ENCODE peak calls at places on chromosomes 4 and X, in nine cellular contexts. A is brain microvascular endothelial cell; K is nephron progenitor cell; S is choroid plexus epithelial cell; M is bronchial epithelial cell; T is CD4-positive, alpha-beta T cell; N is AG04450; X is vagina; P is GM12865. V is an unnamed sample.

GRCh38 chrX:132744470-132744869 is 214.0 kb downstream of the HS6ST2 start:
- DNase-seq in A (no peak), K (no peak), S (no peak), M (no peak), T (no peak), N (no peak), X (no peak), P (no peak), V (no peak)

GRCh38 chr4:102008711-102009110 is 218.2 kb downstream of the BANK1 start:
- DNase-seq in A (no peak), K (no peak), S (peak), M (no peak), T (no peak), N (no peak), X (no peak), P (no peak), V (no peak)

GRCh38 chrX:72461766-72462165 is 110.9 kb downstream of the HDAC8 start:
- DNase-seq in A (no peak), K (no peak), S (peak), M (no peak), T (no peak), N (no peak), X (no peak), P (no peak), V (no peak)

GRCh38 chrX:17376381-17377046 is 1.5 kb downstream of the NHS start:
- DNase-seq in A (no peak), K (peak), S (peak), M (no peak), T (no peak), N (no peak), X (no peak), P (no peak), V (no peak)

GRCh38 chr4:27112587-27112986 is 251.9 kb downstream of the STIM2 start:
- DNase-seq in A (no peak), K (no peak), S (no peak), M (no peak), T (no peak), N (no peak), X (no peak), P (no peak), V (no peak)

GRCh38 chrX:112961981-112962380 is 121.3 kb upstream of the AMOT start:
- DNase-seq in A (no peak), K (no peak), S (no peak), M (peak), T (no peak), N (no peak), X (no peak), P (no peak), V (no peak)

GRCh38 chr4:41307633-41308032 is 50.9 kb downstream of the UCHL1 start:
- DNase-seq in A (no peak), K (no peak), S (no peak), M (peak), T (no peak), N (no peak), X (no peak), P (no peak), V (no peak)

GRCh38 chr4:113979157-113979972 is at the start of gene ARSJ:
- DNase-seq in A (peak), K (peak), S (peak), M (peak), T (no peak), N (peak), X (no peak), P (peak), V (peak)

GRCh38 chr4:81594495-81595169 is 122.9 kb upstream of the RASGEF1B start:
- DNase-seq in A (no peak), K (no peak), S (no peak), M (no peak), T (no peak), N (no peak), X (no peak), P (no peak), V (no peak)

GRCh38 chr4:93814722-93815121 is 13.8 kb upstream of the ATOH1 start:
- DNase-seq in A (no peak), K (no peak), S (no peak), M (no peak), T (no peak), N (no peak), X (no peak), P (peak), V (no peak)

GRCh38 chrX:19350831-19351447 is 7.2 kb downstream of the PDHA1 start:
- DNase-seq in A (no peak), K (no peak), S (no peak), M (no peak), T (no peak), N (no peak), X (no peak), P (peak), V (no peak)

GRCh38 chrX:11209798-11210197 is 83.4 kb upstream of the AMELX start:
- DNase-seq in A (no peak), K (no peak), S (peak), M (no peak), T (no peak), N (no peak), X (no peak), P (no peak), V (no peak)

GRCh38 chr4:76260571-76260970 is 9.1 kb downstream of the FAM47E start:
- DNase-seq in A (no peak), K (no peak), S (no peak), M (no peak), T (no peak), N (no peak), X (no peak), P (no peak), V (no peak)

GRCh38 chrX:53682885-53683555 is 3.5 kb downstream of the HUWE1 start:
- DNase-seq in A (peak), K (peak), S (peak), M (peak), T (peak), N (no peak), X (no peak), P (peak), V (no peak)

GRCh38 chr4:176150283-176150682 is 45.1 kb downstream of the SPATA4 start:
- DNase-seq in A (peak), K (no peak), S (peak), M (peak), T (no peak), N (no peak), X (no peak), P (peak), V (peak)

GRCh38 chr4:44368413-44369167 is 80.0 kb downstream of the KCTD8 start:
- DNase-seq in A (no peak), K (no peak), S (no peak), M (no peak), T (no peak), N (no peak), X (no peak), P (no peak), V (no peak)

GRCh38 chr4:100977746-100978397 is 369.5 kb downstream of the PPP3CA start:
- DNase-seq in A (no peak), K (no peak), S (peak), M (no peak), T (no peak), N (no peak), X (no peak), P (no peak), V (no peak)

GRCh38 chr4:17528526-17529165 is 13.7 kb downstream of the CLRN2 start:
- DNase-seq in A (no peak), K (no peak), S (no peak), M (no peak), T (no peak), N (no peak), X (no peak), P (no peak), V (no peak)

GRCh38 chr4:144350706-144351105 is 210.2 kb upstream of the GYPA start:
- DNase-seq in A (peak), K (no peak), S (peak), M (peak), T (no peak), N (no peak), X (no peak), P (no peak), V (no peak)

GRCh38 chrX:72620550-72621145 is 48.0 kb upstream of the HDAC8 start:
- DNase-seq in A (peak), K (no peak), S (peak), M (peak), T (no peak), N (peak), X (peak), P (no peak), V (peak)

GRCh38 chr4:168558587-168558986 is 61.7 kb downstream of the PALLD start:
- DNase-seq in A (peak), K (no peak), S (peak), M (peak), T (no peak), N (no peak), X (no peak), P (no peak), V (no peak)

GRCh38 chr4:165874072-165874798 is 1.2 kb downstream of the TLL1 start:
- DNase-seq in A (no peak), K (peak), S (no peak), M (peak), T (no peak), N (no peak), X (no peak), P (no peak), V (no peak)

GRCh38 chr4:122163301-122163700 is 11.2 kb downstream of the BLTP1 start:
- DNase-seq in A (no peak), K (no peak), S (no peak), M (no peak), T (no peak), N (no peak), X (no peak), P (no peak), V (no peak)

GRCh38 chr4:79650794-79651431 is 242.9 kb upstream of the GK2 start:
- DNase-seq in A (peak), K (no peak), S (peak), M (peak), T (no peak), N (peak), X (no peak), P (no peak), V (peak)

GRCh38 chr4:57051524-57051923 is 58.7 kb downstream of the IGFBP7 start:
- DNase-seq in A (no peak), K (no peak), S (no peak), M (no peak), T (no peak), N (no peak), X (no peak), P (no peak), V (no peak)

GRCh38 chrX:76148753-76149152 is 24.1 kb upstream of the PBDC1 start:
- DNase-seq in A (peak), K (peak), S (peak), M (peak), T (peak), N (no peak), X (no peak), P (peak), V (no peak)

GRCh38 chrX:151098996-151099395 is 77.4 kb upstream of the GPR50 start:
- DNase-seq in A (no peak), K (no peak), S (no peak), M (no peak), T (no peak), N (no peak), X (no peak), P (no peak), V (no peak)

GRCh38 chr4:184329235-184330007 is 111.7 kb upstream of the ENPP6 start:
- DNase-seq in A (no peak), K (no peak), S (no peak), M (peak), T (no peak), N (no peak), X (no peak), P (no peak), V (no peak)

GRCh38 chr4:5365071-5366008 is 314.1 kb downstream of the STK32B start:
- DNase-seq in A (peak), K (no peak), S (peak), M (peak), T (no peak), N (peak), X (peak), P (peak), V (peak)

GRCh38 chrX:15293471-15293870 is 22.0 kb downstream of the ASB11 start:
- DNase-seq in A (no peak), K (no peak), S (no peak), M (peak), T (no peak), N (no peak), X (no peak), P (no peak), V (no peak)

GRCh38 chr4:158808399-158808798 is 39.6 kb downstream of the FNIP2 start:
- DNase-seq in A (no peak), K (no peak), S (no peak), M (no peak), T (no peak), N (no peak), X (no peak), P (no peak), V (no peak)

GRCh38 chr4:175412161-175412560 is 399.9 kb downstream of the GPM6A start:
- DNase-seq in A (no peak), K (no peak), S (no peak), M (peak), T (no peak), N (no peak), X (no peak), P (no peak), V (no peak)

GRCh38 chrX:110173192-110174175 is 144.4 kb downstream of the AMMECR1 start:
- DNase-seq in A (no peak), K (no peak), S (peak), M (peak), T (no peak), N (no peak), X (peak), P (no peak), V (no peak)

GRCh38 chr4:845233-845835 is 19.4 kb upstream of the CPLX1 start:
- DNase-seq in A (no peak), K (peak), S (peak), M (no peak), T (no peak), N (peak), X (no peak), P (no peak), V (peak)

GRCh38 chr4:125187221-125187620 is 127.5 kb upstream of the FAT4 start:
- DNase-seq in A (no peak), K (no peak), S (peak), M (peak), T (no peak), N (peak), X (no peak), P (no peak), V (peak)

GRCh38 chrX:11704725-11705495 is 39.2 kb upstream of the ARHGAP6 start:
- DNase-seq in A (peak), K (peak), S (peak), M (no peak), T (no peak), N (no peak), X (no peak), P (no peak), V (no peak)

GRCh38 chr4:168757500-168757899 is 252.6 kb downstream of the CBR4 start:
- DNase-seq in A (no peak), K (no peak), S (no peak), M (no peak), T (no peak), N (no peak), X (no peak), P (no peak), V (no peak)

DNA sequence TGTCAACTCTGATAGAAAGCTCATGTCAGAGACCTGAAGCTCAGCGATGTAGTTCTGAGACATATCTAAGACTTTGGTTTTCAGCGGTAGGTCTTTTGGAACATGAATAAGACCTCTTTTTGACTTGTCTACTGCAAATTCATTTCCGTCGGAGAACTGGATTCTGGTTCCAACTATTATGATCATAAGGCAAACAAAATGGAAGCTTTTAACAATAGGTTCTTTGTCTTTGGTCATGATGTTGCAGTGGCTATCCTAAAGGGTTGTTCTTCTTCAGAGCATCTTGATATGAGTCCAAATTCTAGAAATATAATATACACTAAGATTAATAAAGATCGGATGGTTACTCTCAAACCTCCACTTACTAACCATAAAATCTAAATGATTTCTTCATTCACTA is 24.6 kb upstream of the TLR1 start:
- DNase-seq in A (no peak), K (no peak), S (no peak), M (no peak), T (no peak), N (no peak), X (no peak), P (no peak), V (no peak)
- TF ChIP-seq CTCF in A (no peak), K (no peak), S (no peak), M (no peak), T (no peak), N (no peak), X (no peak), P (no peak), V (no peak)

GRCh38 chr4:11894976-11895375 is 466.3 kb upstream of the HS3ST1 start:
- DNase-seq in A (no peak), K (no peak), S (no peak), M (no peak), T (no peak), N (no peak), X (no peak), P (no peak), V (no peak)
- TF ChIP-seq CTCF in A (no peak), K (no peak), S (no peak), M (no peak), T (no peak), N (no peak), X (no peak), P (no peak), V (no peak)

GRCh38 chr4:62711575-62711974 is 1511.4 kb downstream of the ADGRL3 start:
- DNase-seq in A (no peak), K (no peak), S (no peak), M (no peak), T (no peak), N (no peak), X (no peak), P (no peak), V (no peak)

GRCh38 chr4:62706423-62706822 is 1506.3 kb downstream of the ADGRL3 start:
- DNase-seq in A (no peak), K (no peak), S (no peak), M (no peak), T (no peak), N (no peak), X (no peak), P (no peak), V (no peak)

GRCh38 chr4:62709618-62710252 is 1509.6 kb downstream of the ADGRL3 start:
- DNase-seq in A (peak), K (peak), S (peak), M (peak), T (no peak), N (no peak), X (no peak), P (peak), V (no peak)
- TF ChIP-seq CTCF in A (peak), K (peak), S (peak), M (peak), T (no peak), N (no peak), X (no peak), P (peak), V (no peak)

GRCh38 chrX:51336584-51336983 is 4.0 kb downstream of the NUDT10 start:
- DNase-seq in A (peak), K (peak), S (peak), M (peak), T (peak), N (no peak), X (no peak), P (peak), V (peak)
- TF ChIP-seq CTCF in A (peak), K (peak), S (peak), M (peak), T (peak), N (peak), X (no peak), P (peak), V (peak)

DNA sequence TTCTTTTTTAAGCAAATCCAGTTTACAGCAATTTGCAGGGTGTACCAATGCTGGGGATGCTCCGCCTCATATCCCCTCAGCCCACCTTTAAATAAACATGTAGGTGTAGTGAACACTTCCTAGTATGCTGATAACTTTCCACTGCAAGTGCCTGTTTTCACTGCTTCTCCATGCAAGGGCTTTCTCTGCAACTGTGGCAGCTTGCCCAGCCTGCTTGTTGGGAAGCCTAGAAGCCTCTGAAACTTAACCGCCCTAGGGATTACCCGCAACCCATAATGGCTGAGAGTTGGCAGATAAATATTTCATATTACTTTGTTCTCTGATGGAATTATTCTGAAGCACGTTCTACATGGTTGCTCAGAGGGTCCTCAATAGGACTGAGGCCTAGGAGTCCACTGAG is 253.7 kb upstream of the DDX53 start:
- DNase-seq in A (no peak), K (no peak), S (no peak), M (no peak), T (no peak), N (no peak), X (no peak), P (no peak), V (no peak)
- TF ChIP-seq CTCF in A (no peak), K (no peak), S (no peak), M (no peak), T (no peak), N (no peak), X (no peak), P (no peak), V (no peak)

V was measured in AG09319.